ENCODE peak calls at places on chromosomes 2 and 18, in seven cellular contexts. P is H9, H is MM.1S, B is IMR-90, M is astrocyte, R is neuronal stem cell, Q is neural progenitor cell. U is an unnamed sample. For H3K27me3, the result is how much of the 10 kb centered on the place peaks cover.

GRCh38 chr2:186780701-186781316 is 68.2 kb downstream of the ZSWIM2 start:
- DNase-seq in P (peak), H (peak), B (peak), M (peak), R (peak), Q (peak), U (no peak)

GRCh38 chr2:160970052-160970846 is 190.0 kb upstream of the TANK start:
- DNase-seq in P (peak), H (peak), B (peak), M (peak), R (peak), Q (peak), U (peak)

GRCh38 chr18:27605107-27605834 is 420.2 kb upstream of the CHST9 start:
- DNase-seq in P (peak), H (peak), B (peak), M (peak), R (peak), Q (peak), U (peak)

GRCh38 chr2:191128911-191129304 is 21.9 kb downstream of the STAT4 start:
- DNase-seq in P (no peak), H (no peak), B (no peak), M (no peak), R (no peak), Q (no peak), U (no peak)

GRCh38 chr18:3114026-3114425 is 101.1 kb upstream of the LPIN2 start:
- DNase-seq in P (no peak), H (no peak), B (no peak), M (no peak), R (no peak), Q (no peak), U (no peak)

GRCh38 chr2:219495531-219496122 is 3.1 kb upstream of the GMPPA start:
- DNase-seq in P (peak), H (peak), B (peak), M (peak), R (peak), Q (peak), U (peak)

GRCh38 chr2:174952607-174953006 is 52.6 kb downstream of the CHN1 start:
- DNase-seq in P (no peak), H (no peak), B (peak), M (peak), R (no peak), Q (no peak), U (no peak)

GRCh38 chr18:78975282-78975681 is 4.3 kb upstream of the SALL3 start:
- DNase-seq in P (no peak), H (no peak), B (no peak), M (no peak), R (no peak), Q (peak), U (no peak)

GRCh38 chr18:31819106-31819924 is 58.6 kb upstream of the SLC25A52 start:
- DNase-seq in P (peak), H (peak), B (peak), M (peak), R (peak), Q (peak), U (peak)

GRCh38 chr18:24271381-24272331 is 126.0 kb downstream of the OSBPL1A start:
- DNase-seq in P (peak), H (peak), B (peak), M (peak), R (peak), Q (peak), U (peak)

GRCh38 chr2:109242654-109243331 is 113.8 kb downstream of the SH3RF3 start:
- DNase-seq in P (no peak), H (no peak), B (peak), M (peak), R (no peak), Q (no peak), U (peak)

GRCh38 chr2:10237392-10238321 is 65.0 kb upstream of the HPCAL1 start:
- DNase-seq in P (no peak), H (no peak), B (no peak), M (no peak), R (no peak), Q (no peak), U (no peak)

GRCh38 chr2:102449370-102449974 is 23.6 kb upstream of the SLC9A4 start:
- DNase-seq in P (no peak), H (peak), B (peak), M (peak), R (no peak), Q (peak), U (peak)

GRCh38 chr2:149290662-149291061 is 39.7 kb upstream of the LYPD6 start:
- DNase-seq in P (no peak), H (no peak), B (no peak), M (no peak), R (no peak), Q (peak), U (no peak)

GRCh38 chr2:72778410-72778809 is 47.4 kb downstream of the EXOC6B start:
- DNase-seq in P (no peak), H (no peak), B (peak), M (peak), R (no peak), Q (no peak), U (peak)

GRCh38 chr2:17539993-17540812 is at the start of gene VSNL1:
- DNase-seq in P (peak), H (peak), B (peak), M (peak), R (peak), Q (peak), U (peak)

GRCh38 chr18:33875029-33875428 is 297.0 kb downstream of the ASXL3 start:
- DNase-seq in P (no peak), H (no peak), B (no peak), M (no peak), R (no peak), Q (no peak), U (no peak)

GRCh38 chr18:7904529-7904928 is 337.4 kb downstream of the PTPRM start:
- DNase-seq in P (no peak), H (no peak), B (peak), M (peak), R (no peak), Q (no peak), U (peak)

GRCh38 chr2:25521665-25522387 is 151.6 kb downstream of the DTNB start:
- DNase-seq in P (no peak), H (peak), B (peak), M (peak), R (peak), Q (peak), U (peak)

GRCh38 chr2:238053195-238053776 is 7.5 kb upstream of the SCLY start:
- DNase-seq in P (no peak), H (no peak), B (peak), M (peak), R (no peak), Q (no peak), U (peak)

GRCh38 chr2:16203069-16203468 is 262.7 kb downstream of the MYCN start:
- DNase-seq in P (no peak), H (no peak), B (no peak), M (no peak), R (no peak), Q (no peak), U (no peak)

GRCh38 chr18:31684279-31685096 is at the start of gene B4GALT6:
- DNase-seq in P (peak), H (peak), B (no peak), M (peak), R (peak), Q (peak), U (peak)

GRCh38 chr2:154908312-154908711 is 209.8 kb downstream of the KCNJ3 start:
- DNase-seq in P (no peak), H (no peak), B (no peak), M (no peak), R (no peak), Q (no peak), U (no peak)

GRCh38 chr2:18749912-18750526 is 160.7 kb upstream of the NT5C1B start:
- DNase-seq in P (no peak), H (peak), B (peak), M (peak), R (peak), Q (peak), U (peak)

GRCh38 chr2:88654714-88655113 is 27.4 kb upstream of the EIF2AK3 start:
- DNase-seq in P (no peak), H (no peak), B (peak), M (peak), R (no peak), Q (no peak), U (no peak)

GRCh38 chr2:67917332-67918054 is 145.3 kb downstream of the C1D start:
- DNase-seq in P (no peak), H (no peak), B (peak), M (peak), R (no peak), Q (no peak), U (peak)

GRCh38 chr2:48122166-48122565 is 215.9 kb upstream of the FBXO11 start:
- DNase-seq in P (no peak), H (peak), B (no peak), M (no peak), R (no peak), Q (no peak), U (no peak)

GRCh38 chr18:51537487-51537886 is 340.0 kb upstream of the MEX3C start:
- DNase-seq in P (peak), H (peak), B (no peak), M (no peak), R (peak), Q (peak), U (no peak)

GRCh38 chr2:84187258-84187657 is 271.8 kb downstream of the SUCLG1 start:
- DNase-seq in P (no peak), H (no peak), B (no peak), M (no peak), R (no peak), Q (peak), U (no peak)

GRCh38 chr18:26547302-26548143 is 830 bp downstream of the KCTD1 start:
- DNase-seq in P (peak), H (no peak), B (peak), M (peak), R (peak), Q (peak), U (peak)

GRCh38 chr2:42844901-42845685 is 52.7 kb upstream of the HAAO start:
- DNase-seq in P (no peak), H (no peak), B (peak), M (peak), R (no peak), Q (no peak), U (no peak)

GRCh38 chr18:49206717-49207116 is 253.7 kb downstream of the DYM start:
- DNase-seq in P (no peak), H (no peak), B (peak), M (no peak), R (no peak), Q (no peak), U (peak)

GRCh38 chr2:239689410-239689809 is 288.6 kb upstream of the HDAC4 start:
- DNase-seq in P (no peak), H (no peak), B (no peak), M (no peak), R (no peak), Q (no peak), U (no peak)

GRCh38 chr2:24359701-24360049 is 661 bp downstream of the ITSN2 start:
- DNase-seq in P (peak), H (peak), B (no peak), M (peak), R (no peak), Q (no peak), U (peak)

GRCh38 chr18:44321868-44322590 is 358.7 kb upstream of the SETBP1 start:
- DNase-seq in P (no peak), H (no peak), B (no peak), M (no peak), R (no peak), Q (no peak), U (no peak)

GRCh38 chr18:64073956-64074355 is 74.9 kb downstream of the LINC00305 start:
- DNase-seq in P (no peak), H (no peak), B (no peak), M (no peak), R (no peak), Q (no peak), U (no peak)

GRCh38 chr18:46732801-46733200 is 24.1 kb downstream of the ST8SIA5 start:
- DNase-seq in P (no peak), H (no peak), B (no peak), M (no peak), R (no peak), Q (no peak), U (no peak)

GRCh38 chr2:45867800-45868199 is 216.3 kb downstream of the PRKCE start:
- DNase-seq in P (no peak), H (no peak), B (no peak), M (no peak), R (no peak), Q (no peak), U (no peak)

DNA sequence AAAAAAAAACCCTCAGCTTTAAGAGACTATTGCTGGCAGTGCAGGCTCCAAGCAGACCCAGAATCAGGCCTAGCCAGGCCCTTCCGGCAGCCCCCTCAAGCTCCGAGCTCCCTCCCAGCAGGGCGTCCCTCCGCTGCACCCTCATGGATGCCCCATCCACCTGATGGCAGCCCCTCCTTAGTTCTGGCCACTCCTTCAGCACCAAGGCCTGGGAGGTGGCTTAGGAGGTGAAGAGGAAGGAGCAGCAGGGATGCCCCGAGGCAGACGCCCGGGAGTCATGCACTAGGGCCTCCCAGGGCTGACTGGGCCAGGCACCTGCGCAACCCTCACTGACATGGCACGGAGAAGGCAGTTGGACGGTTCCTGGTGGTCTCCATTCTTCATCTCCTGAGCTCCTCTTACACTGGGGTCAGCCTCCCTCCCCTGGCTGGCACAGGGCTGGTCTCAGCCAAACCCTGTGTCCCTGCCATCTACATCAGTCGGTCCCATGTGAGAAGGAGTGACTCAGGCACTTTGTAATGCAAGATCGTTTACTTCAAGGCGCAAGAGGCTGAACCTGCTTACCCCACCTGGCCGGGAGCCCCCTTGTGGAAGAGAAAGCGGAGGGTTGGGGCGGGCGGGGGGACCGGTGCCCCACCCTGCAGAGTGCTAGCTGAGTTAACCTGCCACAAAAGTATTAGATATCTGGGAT is 53.5 kb upstream of the ID2 start:
- DNase-seq in P (peak), H (no peak), B (peak), M (no peak), R (no peak), Q (no peak), U (no peak)
- H3K9ac ChIP-seq in P (no peak), H (no peak), B (no peak), M (no peak), R (no peak), Q (no peak), U (no peak)

GRCh38 chr2:113276906-113277425 is 1.8 kb downstream of the PAX8 start:
- DNase-seq in P (peak), H (no peak), B (no peak), M (no peak), R (peak), Q (peak), U (no peak)

GRCh38 chr2:113278073-113278811 is 479 bp downstream of the PAX8 start:
- DNase-seq in P (peak), H (no peak), B (no peak), M (no peak), R (peak), Q (peak), U (no peak)

GRCh38 chr2:113276216-113276905 is 2.4 kb downstream of the PAX8 start:
- DNase-seq in P (no peak), H (no peak), B (no peak), M (no peak), R (peak), Q (peak), U (no peak)

GRCh38 chr2:113277474-113278072 is 1.1 kb downstream of the PAX8 start:
- DNase-seq in P (peak), H (no peak), B (no peak), M (no peak), R (peak), Q (peak), U (no peak)

GRCh38 chr2:113278812-113279139 is at the start of gene PAX8:
- DNase-seq in P (peak), H (no peak), B (no peak), M (no peak), R (no peak), Q (peak), U (no peak)
- H3K27me3 ChIP-seq in P (half or more), H (under half), B (half or more), M (under half), R (under half), Q (half or more), U (under half)

GRCh38 chr2:62293151-62293489 is 97.2 kb downstream of the B3GNT2 start:
- DNase-seq in P (no peak), H (no peak), B (no peak), M (no peak), R (no peak), Q (no peak), U (no peak)
- H3K9ac ChIP-seq in P (no peak), H (no peak), B (no peak), M (no peak), R (peak), Q (no peak), U (no peak)

DNA sequence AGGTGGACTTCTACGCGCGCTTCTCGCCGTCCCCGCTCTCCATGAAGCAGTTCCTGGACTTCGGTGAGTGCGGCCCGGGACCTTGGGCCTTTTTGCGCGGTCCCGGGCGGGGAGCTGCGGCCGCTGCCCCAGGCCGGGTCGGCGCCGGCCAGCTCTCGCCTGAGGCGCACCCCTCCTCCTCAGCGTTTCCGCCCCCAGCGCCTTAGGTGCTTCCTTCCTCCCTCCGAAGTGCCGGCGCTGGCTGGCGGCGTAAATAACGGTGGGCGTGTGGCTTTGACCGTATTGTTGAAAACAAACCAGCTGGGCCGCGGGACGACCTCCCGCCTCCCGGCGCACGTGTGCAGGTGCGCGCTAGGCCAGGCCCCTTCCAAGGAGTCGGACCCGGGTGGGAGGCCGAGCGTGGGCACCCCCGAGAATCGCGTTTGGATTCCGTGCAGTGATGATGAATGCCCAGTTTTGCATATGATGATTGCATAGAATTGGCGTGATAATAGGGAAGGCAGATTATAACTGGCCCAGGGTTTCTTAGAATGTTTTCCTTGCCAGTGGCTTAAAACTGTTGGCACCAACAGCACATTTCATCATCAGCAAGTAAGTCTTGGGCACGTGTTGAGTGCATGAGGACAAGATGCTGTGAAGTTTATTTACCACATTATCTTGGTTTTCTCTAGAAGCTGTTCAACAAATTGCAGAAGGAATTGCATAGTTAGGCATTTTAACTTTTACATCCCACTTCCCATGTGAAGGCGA is 569 bp downstream of the PDK1 start:
- DNase-seq in P (peak), H (peak), B (peak), M (peak), R (peak), Q (peak), U (peak)
- H3K27me3 ChIP-seq in P (under half), H (under half), B (under half), M (under half), R (under half), Q (under half), U (under half)

U was measured in adipocyte.